ENCODE peak calls at places on chromosomes 11 and 22, in ten cellular contexts. N, E, H, B, V, F, P, G, W and R are unnamed samples.

GRCh38 chr11:16321148-16321547 is 35.2 kb downstream of the SOX6 start:
- DNase-seq in N (no peak), E (no peak), H (no peak), B (no peak), V (no peak), F (no peak), P (no peak), G (no peak), W (peak; percentile 30), R (no peak)

GRCh38 chr11:125591659-125592304 is 870 bp upstream of the STT3A start:
- DNase-seq in N (peak; percentile 10), E (no peak), H (peak; percentile 70), B (peak; percentile 67), V (peak; percentile 75), F (no peak), P (peak; percentile 55), G (peak; percentile 40), W (peak; percentile 13), R (no peak)

GRCh38 chr22:20858615-20859416 is at the start of the genes PI4KA and SNAP29:
- DNase-seq in N (peak; percentile 95), E (peak; percentile 93), H (peak; percentile 97), B (peak; percentile 98), V (peak; percentile 98), F (peak; percentile 97), P (peak; percentile 100), G (peak; percentile 94), W (peak; percentile 97), R (peak; percentile 96)

GRCh38 chr11:3942160-3942955 is 86.9 kb downstream of the STIM1 start:
- DNase-seq in N (peak; percentile 84), E (no peak), H (no peak), B (no peak), V (no peak), F (no peak), P (no peak), G (no peak), W (no peak), R (no peak)

GRCh38 chr11:6438979-6439571 is 1.7 kb downstream of the HPX start:
- DNase-seq in N (peak; percentile 67), E (peak; percentile 43), H (peak; percentile 63), B (peak; percentile 62), V (peak; percentile 76), F (peak; percentile 54), P (peak; percentile 64), G (peak; percentile 52), W (peak; percentile 59), R (peak; percentile 15)

GRCh38 chr11:22338465-22338810 is 257 bp downstream of the SLC17A6 start:
- DNase-seq in N (no peak), E (no peak), H (no peak), B (no peak), V (no peak), F (no peak), P (no peak), G (no peak), W (no peak), R (no peak)

GRCh38 chr11:8352852-8353505 is 89.3 kb upstream of the LMO1 start:
- DNase-seq in N (no peak), E (no peak), H (no peak), B (no peak), V (no peak), F (no peak), P (no peak), G (peak; percentile 57), W (no peak), R (no peak)

GRCh38 chr11:33660962-33661361 is 39.7 kb downstream of the C11orf91 start:
- DNase-seq in N (no peak), E (no peak), H (no peak), B (no peak), V (no peak), F (no peak), P (no peak), G (no peak), W (no peak), R (no peak)

GRCh38 chr22:30422481-30423295 is 2.9 kb upstream of the MTFP1 start:
- DNase-seq in N (peak; percentile 81), E (peak; percentile 89), H (peak; percentile 60), B (peak; percentile 94), V (peak; percentile 99), F (peak; percentile 76), P (no peak), G (peak; percentile 94), W (peak; percentile 95), R (peak; percentile 56)

GRCh38 chr22:23216331-23217170 is 36.2 kb downstream of the BCR start:
- DNase-seq in N (peak; percentile 92), E (no peak), H (no peak), B (no peak), V (no peak), F (no peak), P (no peak), G (no peak), W (no peak), R (no peak)
- H3K9ac ChIP-seq in N (peak overlapping the region; percentile 4), E (no peak overlapping the region), H (peak overlapping the region; percentile 46), B (no peak overlapping the region), V (no peak overlapping the region), F (no peak overlapping the region), P (no peak overlapping the region), G (no peak overlapping the region), W (no peak overlapping the region), R (no peak overlapping the region)

DNA sequence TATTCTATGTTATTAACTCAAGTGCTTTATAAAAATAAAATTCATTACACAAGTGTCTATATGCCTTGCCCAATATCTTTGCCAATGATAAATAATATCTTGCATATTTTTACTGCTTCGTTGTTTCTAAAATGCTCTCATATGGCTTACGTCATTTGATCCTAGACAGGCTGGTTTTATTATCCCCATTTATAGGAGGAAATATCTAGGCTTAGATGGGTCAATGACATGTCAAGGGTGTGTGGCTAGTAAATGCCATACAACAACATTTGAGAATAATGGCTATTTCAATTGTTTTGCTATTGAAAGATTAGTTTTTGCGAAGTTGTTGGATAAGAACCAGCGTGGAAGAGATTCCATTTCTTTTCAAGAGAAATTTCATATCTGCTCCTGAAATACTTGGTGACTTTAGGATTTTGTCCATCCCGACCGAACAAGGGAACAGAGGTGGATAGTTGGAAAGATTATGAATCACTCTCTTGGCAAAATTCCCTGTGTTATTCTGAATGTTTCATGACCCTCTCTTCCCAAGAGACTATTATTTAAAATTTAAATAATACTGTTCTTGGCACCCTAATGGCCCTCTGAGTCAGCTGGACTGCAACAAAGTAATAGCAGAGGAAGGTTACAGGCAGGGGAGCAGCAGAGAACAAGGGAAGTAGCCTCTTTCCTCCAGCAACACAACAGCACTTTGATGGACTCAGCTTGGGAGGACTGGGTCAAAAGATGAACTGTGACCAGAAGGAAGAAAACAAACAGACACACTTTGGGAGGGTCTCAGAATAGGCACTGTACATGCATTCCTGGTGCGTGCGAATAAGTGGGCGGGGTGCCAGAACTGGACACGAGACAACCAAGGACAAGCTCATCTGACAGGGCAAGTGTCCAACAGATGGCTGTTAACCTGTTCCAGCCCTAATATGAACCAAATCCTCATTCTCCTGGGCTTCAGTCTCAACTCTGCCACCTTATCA is 94.5 kb downstream of the ME3 start:
- DNase-seq in N (peak; percentile 81), E (peak; percentile 58), H (peak; percentile 98), B (peak; percentile 71), V (peak; percentile 93), F (no peak), P (no peak), G (peak; percentile 88), W (peak; percentile 91), R (no peak)
- H3K4me1 ChIP-seq in N (peaks cover 42% of the 10 kb centered on the region), E (peaks cover 34% of the 10 kb centered on the region), H (peaks cover 59% of the 10 kb centered on the region), B (peaks cover 36% of the 10 kb centered on the region), V (peaks cover 15% of the 10 kb centered on the region), F (no peaks in the 10 kb centered on the region), P (peaks cover 5% of the 10 kb centered on the region), G (peaks cover 46% of the 10 kb centered on the region), W (peaks cover 7% of the 10 kb centered on the region), R (no peaks in the 10 kb centered on the region)

GRCh38 chr11:20669833-20670684 is 673 bp downstream of the NELL1 start:
- DNase-seq in N (no peak), E (no peak), H (no peak), B (no peak), V (no peak), F (peak; percentile 58), P (peak; percentile 67), G (no peak), W (no peak), R (no peak)
- H3K9ac ChIP-seq in N (no peak overlapping the region), E (no peak overlapping the region), H (no peak overlapping the region), B (no peak overlapping the region), V (no peak overlapping the region), F (no peak overlapping the region), P (no peak overlapping the region), G (no peak overlapping the region), W (no peak overlapping the region), R (peak overlapping the region; percentile 87)

DNA sequence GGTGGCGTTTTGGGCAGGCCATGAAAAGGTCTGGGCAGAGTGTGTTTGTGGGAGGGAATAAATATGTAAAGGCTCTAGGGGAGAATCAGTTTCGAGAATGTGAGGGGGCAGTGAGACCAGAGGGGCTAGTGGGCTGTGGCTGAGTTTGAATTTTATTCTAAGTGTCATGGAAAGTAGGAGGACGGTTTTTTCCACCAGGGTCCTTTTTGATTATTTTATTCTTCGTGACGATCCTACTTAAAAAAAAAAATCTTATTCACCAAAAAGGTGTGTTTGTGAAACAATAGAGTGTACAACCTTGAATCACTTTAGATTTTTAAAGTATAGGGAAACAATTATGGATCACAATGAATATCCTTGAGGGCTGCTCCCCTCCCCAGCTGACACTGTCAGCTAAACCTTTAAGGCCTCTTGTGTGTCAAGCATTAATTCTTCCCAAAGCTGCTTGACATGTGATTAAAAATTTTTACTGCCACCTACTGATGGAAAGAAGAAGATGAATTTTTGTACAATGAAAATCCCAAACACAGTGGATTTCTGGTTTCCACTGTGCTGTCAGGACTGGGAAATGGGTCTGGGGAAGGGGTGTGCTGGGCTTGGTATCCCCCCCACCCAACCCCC is 107.5 kb upstream of the OR4B1 start:
- DNase-seq in N (peak; percentile 25), E (peak; percentile 37), H (peak; percentile 63), B (peak; percentile 74), V (peak; percentile 68), F (peak; percentile 13), P (no peak), G (peak; percentile 69), W (peak; percentile 63), R (no peak)
- H3K4me1 ChIP-seq in N (peaks cover 17% of the 10 kb centered on the region), E (peaks cover 26% of the 10 kb centered on the region), H (peaks cover 4% of the 10 kb centered on the region), B (peaks cover 19% of the 10 kb centered on the region), V (peaks cover 35% of the 10 kb centered on the region), F (no peaks in the 10 kb centered on the region), P (peaks cover 4% of the 10 kb centered on the region), G (peaks cover 24% of the 10 kb centered on the region), W (peaks cover 9% of the 10 kb centered on the region), R (peaks cover 15% of the 10 kb centered on the region)